ENCODE peak calls at places on chromosome 13, in four cellular contexts. G, L, T and X are unnamed samples.

GRCh38 chr13:39461685-39462266 is 141.2 kb downstream of the LHFPL6 start:
- DNase-seq in T (no peak), L (no peak), G (no peak), X (no peak)

GRCh38 chr13:76522083-76522755 is 364.0 kb downstream of the KCTD12 start:
- DNase-seq in T (peak), G (no peak), L (no peak), X (no peak)

GRCh38 chr13:28349901-28350654 is 144.8 kb downstream of the FLT1 start:
- DNase-seq in G (no peak), T (peak), L (no peak), X (no peak)

GRCh38 chr13:114017028-114017630 is 43.3 kb upstream of the C13orf46 start:
- DNase-seq in T (peak), L (no peak), G (no peak), X (no peak)

GRCh38 chr13:37621811-37622361 is 23.3 kb upstream of the POSTN start:
- DNase-seq in G (no peak), L (no peak), T (no peak), X (no peak)

GRCh38 chr13:101149735-101150380 is 266.4 kb downstream of the NALCN start:
- DNase-seq in L (no peak), T (peak), G (no peak), X (peak)

GRCh38 chr13:67148219-67148583 is 81.9 kb downstream of the PCDH9 start:
- DNase-seq in T (no peak), G (no peak), L (no peak), X (no peak)

GRCh38 chr13:113299951-113300350 is 2.9 kb downstream of the LAMP1 start:
- DNase-seq in G (peak), T (no peak), L (no peak), X (no peak)

GRCh38 chr13:36859259-36859658 is 40.2 kb downstream of the RFXAP start:
- DNase-seq in T (no peak), L (no peak), G (no peak), X (no peak)

GRCh38 chr13:86142080-86142479 is 342.9 kb upstream of the SLITRK6 start:
- DNase-seq in G (no peak), T (no peak), L (no peak), X (no peak)
- TF ChIP-seq CTCF in G (no peak), T (no peak), L (no peak), X (no peak)

DNA sequence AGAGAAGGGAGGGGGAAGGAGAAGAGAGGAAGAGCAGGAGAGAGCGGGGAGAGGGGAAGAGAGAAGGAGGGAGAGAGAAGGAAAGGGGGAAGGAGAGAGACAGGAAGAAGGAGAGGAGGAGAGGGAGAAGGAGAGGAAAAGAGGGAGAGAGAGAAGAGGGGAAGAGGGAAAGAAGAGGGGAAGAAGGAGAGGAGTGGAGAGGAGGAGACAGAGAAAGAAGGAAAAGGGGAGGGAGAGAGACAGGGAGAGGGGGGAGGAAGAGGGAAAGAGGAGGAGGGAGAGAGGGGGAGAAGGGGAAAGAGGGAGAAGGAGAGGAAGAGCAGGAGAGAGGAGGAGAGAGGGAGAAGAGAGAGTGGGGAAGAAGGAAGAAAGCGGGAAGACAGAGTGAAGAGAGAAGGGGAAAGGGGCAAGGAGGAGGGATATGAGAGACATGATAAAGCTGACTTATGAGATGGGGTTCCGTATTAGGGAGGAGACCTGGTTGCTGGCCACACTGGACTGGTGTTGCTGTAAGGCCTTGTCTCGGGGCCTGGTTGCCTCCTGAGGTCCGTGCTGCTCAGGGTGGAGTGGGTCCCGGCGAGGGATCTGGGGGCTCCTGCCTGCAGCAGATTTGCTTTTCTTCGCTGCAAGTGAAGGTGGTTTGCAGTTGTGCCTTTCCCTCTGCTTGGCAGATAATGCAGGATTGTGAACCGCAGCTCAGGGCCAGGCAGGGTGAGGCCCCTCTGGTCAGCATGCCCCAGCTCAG is 139.5 kb downstream of the TEX29 start:
- DNase-seq in T (no peak), L (no peak), G (no peak), X (no peak)
- TF ChIP-seq CTCF in T (no peak), L (no peak), G (no peak), X (no peak)

DNA sequence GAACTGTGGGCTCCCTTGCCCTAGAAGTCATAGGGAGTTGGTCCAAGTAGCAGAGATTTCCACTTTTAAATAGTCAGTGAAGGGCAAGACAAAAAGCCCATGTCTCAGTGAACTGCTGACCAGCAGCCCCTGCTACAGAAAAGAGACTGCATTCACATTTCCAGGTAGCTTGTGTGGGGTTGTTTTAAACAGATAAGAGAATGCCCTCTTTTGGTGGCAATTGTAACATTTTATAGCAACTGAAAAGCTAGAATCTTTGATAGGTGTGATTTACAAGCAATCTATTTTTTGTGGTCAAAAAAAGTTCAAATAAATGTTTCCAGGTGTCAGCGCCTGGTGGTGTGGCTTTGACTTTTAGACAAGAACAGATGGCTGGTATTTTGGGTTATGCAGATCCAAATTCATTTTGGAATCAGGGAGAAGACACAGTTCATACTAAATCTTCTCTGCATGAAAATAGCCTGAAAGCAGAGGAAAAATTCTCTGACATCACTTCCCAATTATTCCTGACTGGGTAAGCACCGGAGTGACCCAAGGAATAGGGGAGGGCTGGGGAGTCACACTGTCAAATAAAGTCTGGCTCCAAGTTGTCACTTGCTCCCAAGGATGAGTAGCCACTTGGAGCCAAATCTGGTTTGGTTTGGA is 26.2 kb upstream of the GPR12 start:
- DNase-seq in T (no peak), G (no peak), L (no peak), X (no peak)
- TF ChIP-seq CTCF in T (no peak), G (no peak), L (no peak), X (no peak)

DNA sequence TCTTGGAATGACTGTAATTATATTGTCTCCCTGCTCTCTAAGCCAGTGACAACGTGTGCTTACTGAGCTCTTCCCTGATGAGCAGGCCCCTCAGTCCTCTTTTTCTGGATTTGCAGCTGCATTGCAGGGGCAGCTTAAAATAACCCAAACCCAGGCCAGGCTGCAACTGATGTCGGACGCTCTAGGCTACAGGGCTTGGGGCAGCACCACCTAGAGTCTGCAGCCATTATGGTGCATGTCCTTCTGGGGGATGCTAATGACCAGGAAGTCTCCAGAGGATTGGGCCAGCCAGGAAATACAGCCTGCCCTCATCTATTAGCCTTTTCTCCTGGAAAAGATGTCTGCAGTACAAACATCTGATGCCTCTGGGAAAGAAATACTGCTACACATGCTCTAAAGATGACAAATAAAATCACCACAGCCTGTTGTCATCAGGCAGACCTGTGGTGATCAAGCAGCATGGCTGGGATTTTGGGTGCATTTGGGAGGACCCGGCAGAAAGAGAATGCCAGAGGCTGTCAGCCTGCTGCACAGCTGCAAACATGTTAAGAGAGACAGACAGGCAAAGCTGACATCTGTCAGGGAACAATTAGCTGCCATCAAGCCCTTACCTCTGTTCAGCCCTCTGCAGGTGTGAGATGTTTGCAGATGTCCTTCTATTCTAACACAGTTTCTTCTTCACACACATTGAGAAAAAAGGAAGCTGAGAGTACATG is 51.8 kb downstream of the CCDC70 start:
- DNase-seq in L (peak), G (no peak), T (no peak), X (peak)
- TF ChIP-seq CTCF in L (no peak), G (no peak), T (no peak), X (no peak)

DNA sequence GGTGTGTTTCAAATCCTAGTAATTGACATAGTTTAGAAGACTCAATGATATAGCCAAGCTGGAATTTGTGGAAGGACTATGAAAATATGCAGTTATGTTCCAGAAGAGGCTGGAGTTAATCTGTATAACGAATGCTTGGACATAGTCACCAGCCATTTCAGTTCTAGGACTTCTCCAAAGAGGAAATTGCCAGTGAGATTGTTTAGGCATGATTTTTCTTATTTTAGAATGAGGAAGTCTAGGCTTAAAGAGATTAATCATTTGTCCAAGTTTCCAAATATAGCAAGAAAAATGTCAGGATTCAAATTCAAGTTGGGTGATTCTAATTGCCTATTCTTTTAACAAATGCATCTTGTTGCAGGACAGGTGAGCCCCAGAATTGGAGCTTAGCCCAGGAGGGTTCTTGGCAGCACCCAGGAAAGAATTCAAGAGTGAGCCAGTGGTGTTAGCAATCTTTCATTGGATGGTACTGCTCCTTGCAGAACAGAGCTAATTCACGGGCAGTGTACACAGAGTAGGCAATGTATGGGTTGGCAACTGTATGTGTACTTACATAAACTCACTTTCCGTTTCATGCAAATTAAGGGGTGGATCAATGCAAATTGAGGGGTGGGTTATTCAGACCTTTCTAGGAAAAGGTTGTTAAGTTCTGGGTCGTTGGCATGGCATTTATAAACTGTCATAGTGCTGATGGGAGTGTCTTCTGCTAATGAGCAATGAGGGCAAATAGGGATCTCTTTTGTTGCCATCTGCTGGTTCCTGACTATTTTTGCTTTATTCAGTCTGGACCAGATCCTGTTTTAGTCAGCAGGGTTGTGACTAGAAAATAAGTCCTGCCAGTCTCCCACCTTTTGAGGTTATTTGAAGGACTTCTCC is 763.2 kb upstream of the SLITRK1 start:
- DNase-seq in T (no peak), L (no peak), G (no peak), X (no peak)
- TF ChIP-seq CTCF in T (no peak), L (no peak), G (no peak), X (no peak)

GRCh38 chr13:50594276-50594970 is 249.1 kb downstream of the DLEU7 start:
- DNase-seq in L (no peak), G (no peak), T (no peak), X (no peak)
- TF ChIP-seq CTCF in L (no peak), G (no peak), T (no peak), X (no peak)

DNA sequence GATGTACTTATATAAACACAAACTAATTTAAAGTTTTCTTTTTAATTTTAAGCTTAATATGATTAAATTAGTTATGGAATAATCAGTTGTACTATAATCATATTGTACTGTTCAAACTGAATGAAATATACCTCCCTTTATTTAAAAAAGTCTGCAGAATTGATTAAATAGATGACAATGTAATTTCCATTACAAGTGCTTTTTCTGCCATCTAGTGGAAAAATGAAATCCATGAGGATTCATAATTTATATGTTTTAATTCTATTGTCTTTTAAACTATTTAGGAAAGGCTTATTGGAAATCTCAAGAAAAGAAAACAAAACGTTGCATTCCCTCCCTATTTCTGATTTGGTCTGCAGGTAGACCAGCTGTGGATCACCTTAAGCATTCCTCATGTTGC is 30.8 kb downstream of the MZT1 start:
- DNase-seq in L (no peak), T (no peak), G (no peak), X (no peak)
- TF ChIP-seq CTCF in L (peak), T (no peak), G (no peak), X (no peak)

DNA sequence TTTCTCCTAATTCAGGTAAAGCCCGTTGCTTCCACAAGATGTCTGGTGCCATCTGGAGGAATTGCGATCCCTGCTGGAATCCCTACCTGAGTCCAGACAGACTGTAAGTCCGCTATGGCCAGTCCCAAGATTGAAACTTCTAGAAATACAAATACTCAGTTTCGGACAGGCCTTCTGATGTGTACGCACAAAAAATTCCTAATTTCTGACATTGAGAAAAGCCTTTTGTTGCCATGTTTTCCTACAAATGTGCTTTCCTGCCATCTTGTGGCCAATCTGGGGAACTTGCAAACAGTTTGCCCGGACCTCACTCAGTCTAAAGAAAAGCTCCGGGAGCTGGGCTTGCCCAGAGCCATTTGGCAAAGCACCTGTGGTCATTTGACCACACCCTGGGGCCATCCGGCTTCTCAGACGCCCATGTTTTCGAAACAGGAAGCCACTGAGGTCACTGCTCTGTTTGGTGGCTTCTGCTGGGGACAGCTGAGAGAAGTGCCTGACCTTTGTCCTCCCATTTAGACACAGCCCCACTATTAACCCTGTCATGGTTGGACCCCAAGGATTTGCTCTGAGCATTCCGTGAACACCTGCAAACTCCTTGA is 79.4 kb downstream of the SLC15A1 start:
- DNase-seq in L (peak), T (peak), G (peak), X (peak)
- TF ChIP-seq CTCF in L (peak), T (peak), G (peak), X (peak)

GRCh38 chr13:78881746-78882145 is 222.8 kb upstream of the OBI1 start:
- DNase-seq in T (no peak), L (no peak), G (no peak), X (no peak)

GRCh38 chr13:78881054-78881453 is 222.1 kb upstream of the OBI1 start:
- DNase-seq in T (no peak), G (no peak), L (no peak), X (no peak)

GRCh38 chr13:78876915-78877549 is 218.1 kb upstream of the OBI1 start:
- DNase-seq in L (no peak), T (no peak), G (no peak), X (no peak)

DNA sequence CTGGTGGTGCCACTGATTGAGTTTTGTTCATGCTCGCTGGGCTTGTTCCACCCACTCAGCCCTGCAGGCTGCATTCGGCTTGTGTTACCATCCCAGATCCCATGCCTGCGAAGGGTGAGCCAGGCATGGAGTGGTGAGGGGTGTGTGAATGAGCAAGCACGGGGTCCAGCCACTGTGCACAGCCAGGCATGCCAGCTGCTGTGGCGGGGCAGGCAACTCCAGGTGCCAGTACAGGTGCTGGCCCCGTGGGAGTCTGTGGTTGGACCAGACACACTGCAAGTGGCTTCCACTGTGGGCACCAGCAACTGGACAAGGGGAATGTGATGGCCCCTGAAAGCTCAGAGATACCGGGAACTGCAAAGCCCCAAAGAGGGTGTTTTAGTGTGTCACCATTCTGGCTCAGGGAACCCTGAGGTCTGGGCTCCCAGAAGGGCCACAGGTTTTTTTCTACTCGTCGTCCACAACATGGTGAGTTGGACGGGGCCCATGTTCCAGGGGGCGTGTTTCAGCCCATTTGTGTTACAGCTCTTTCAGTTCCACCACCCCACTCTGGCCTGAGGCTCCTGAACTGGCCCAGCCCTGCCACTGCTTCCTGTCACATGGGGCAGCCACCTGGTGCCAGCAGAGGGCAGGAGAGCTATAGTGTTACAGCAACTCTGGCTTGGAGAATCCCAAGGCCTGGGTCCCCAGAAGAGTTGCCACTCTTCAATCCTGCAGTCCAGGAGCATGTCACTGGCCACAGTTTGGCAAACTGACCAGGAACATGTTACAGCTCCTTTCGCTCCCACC is 217.0 kb upstream of the OBI1 start:
- DNase-seq in L (no peak), G (no peak), T (peak), X (no peak)
- TF ChIP-seq CTCF in L (no peak), G (no peak), T (no peak), X (no peak)

GRCh38 chr13:73708393-73708985 is 425.7 kb downstream of the KLF12 start:
- DNase-seq in T (peak), G (no peak), L (no peak), X (peak)
- TF ChIP-seq CTCF in T (no peak), G (peak), L (peak), X (peak)